ENCODE peak calls at places on chromosomes 13 and 19, in nine cellular contexts. L is ovary; K is neuronal stem cell; O is left ventricle myocardium inferior; C is neural progenitor cell; G is breast epithelium; F is heart left ventricle; D is CD8-positive, alpha-beta memory T cell; H is lower leg skin. R is an unnamed sample.

GRCh38 chr13:50993908-50994307 is 84.3 kb downstream of the RNASEH2B start:
- DNase-seq in O (no peak), H (no peak), K (no peak), G (no peak), D (no peak), L (no peak), C (no peak), F (no peak), R (no peak)

GRCh38 chr19:41988947-41989346 is 5.1 kb downstream of the ATP1A3 start:
- DNase-seq in L (no peak), C (no peak), G (no peak), O (no peak), D (no peak), K (no peak), F (no peak), H (no peak), R (no peak)

GRCh38 chr13:96525715-96526114 is 435.8 kb downstream of the HS6ST3 start:
- DNase-seq in G (no peak), D (no peak), C (no peak), F (no peak), H (no peak), K (no peak), L (no peak), O (no peak), R (no peak)

GRCh38 chr19:39282021-39282420 is 13.8 kb downstream of the IFNL2 start:
- DNase-seq in L (no peak), K (no peak), O (no peak), D (no peak), G (no peak), H (no peak), F (no peak), C (no peak), R (no peak)

GRCh38 chr13:50801087-50801931 is 42.2 kb downstream of the DLEU7 start:
- DNase-seq in F (peak), G (no peak), C (peak), D (peak), K (peak), O (no peak), H (no peak), L (peak), R (peak)

GRCh38 chr13:28597641-28598040 is 61.3 kb upstream of the POMP start:
- DNase-seq in O (no peak), H (no peak), L (no peak), F (no peak), K (no peak), C (no peak), D (no peak), G (no peak), R (no peak)

GRCh38 chr19:19067276-19068072 is 3.7 kb downstream of the SLC25A42 start:
- DNase-seq in G (no peak), F (peak), H (no peak), L (no peak), O (no peak), D (no peak), C (no peak), K (no peak), R (no peak)

GRCh38 chr13:71312923-71313322 is 554.1 kb downstream of the DACH1 start:
- DNase-seq in F (no peak), D (no peak), H (no peak), O (no peak), C (no peak), L (no peak), K (no peak), G (no peak), R (no peak)

GRCh38 chr19:41997121-41997850 is 3.3 kb upstream of the ATP1A3 start:
- DNase-seq in D (peak), K (peak), C (peak), F (no peak), G (no peak), L (no peak), O (peak), H (no peak), R (no peak)

GRCh38 chr13:108036411-108036810 is 178.9 kb downstream of the LIG4 start:
- DNase-seq in D (no peak), C (no peak), H (no peak), G (no peak), F (no peak), L (no peak), K (no peak), O (no peak), R (no peak)

GRCh38 chr13:92017737-92018136 is 619.3 kb downstream of the GPC5 start:
- DNase-seq in K (no peak), D (no peak), F (no peak), H (no peak), C (no peak), G (no peak), L (no peak), O (no peak), R (no peak)

GRCh38 chr19:45469835-45470146 is 2.0 kb downstream of the FOSB start:
- DNase-seq in L (no peak), G (no peak), C (no peak), K (no peak), D (no peak), H (no peak), O (no peak), F (no peak), R (peak)

GRCh38 chr19:18604820-18605159 is 1.8 kb downstream of the CRLF1 start:
- DNase-seq in D (no peak), O (no peak), G (no peak), L (no peak), C (no peak), F (no peak), H (no peak), K (no peak), R (no peak)

GRCh38 chr13:81379183-81379582 is 1038.3 kb upstream of the SPRY2 start:
- DNase-seq in C (no peak), H (no peak), G (no peak), K (no peak), L (no peak), O (no peak), F (no peak), D (no peak), R (no peak)

GRCh38 chr13:21583496-21583895 is 20.5 kb downstream of the MICU2 start:
- DNase-seq in D (no peak), C (peak), H (no peak), O (no peak), K (no peak), L (no peak), G (no peak), F (no peak), R (no peak)

GRCh38 chr19:14300281-14300680 is 81.0 kb upstream of the ADGRE5 start:
- DNase-seq in H (no peak), G (no peak), K (no peak), F (no peak), L (no peak), C (no peak), O (no peak), D (no peak), R (no peak)

GRCh38 chr13:113087923-113088690 is 17.5 kb upstream of the F7 start:
- DNase-seq in F (peak), O (peak), D (no peak), K (no peak), G (no peak), L (peak), H (no peak), C (no peak), R (no peak)

GRCh38 chr13:67238277-67238859 is 8.2 kb upstream of the PCDH9 start:
- DNase-seq in F (no peak), C (no peak), D (peak), O (no peak), G (no peak), K (peak), L (no peak), H (no peak), R (peak)

GRCh38 chr13:64912141-64912540 is 2318.0 kb downstream of the PCDH9 start:
- DNase-seq in O (no peak), F (no peak), H (no peak), D (no peak), L (no peak), K (no peak), G (no peak), C (no peak), R (no peak)

GRCh38 chr13:25329706-25330105 is 28.3 kb downstream of the NUP58 start:
- DNase-seq in K (no peak), D (no peak), L (no peak), G (no peak), O (no peak), F (no peak), C (no peak), H (no peak), R (no peak)

GRCh38 chr13:102690883-102691282 is 4.0 kb downstream of the METTL21C start:
- DNase-seq in G (no peak), H (no peak), C (no peak), D (no peak), L (no peak), K (no peak), F (no peak), O (no peak), R (no peak)

GRCh38 chr13:106063591-106064308 is 471.7 kb downstream of the EFNB2 start:
- DNase-seq in C (no peak), F (no peak), K (no peak), D (no peak), O (no peak), H (no peak), L (no peak), G (no peak), R (no peak)

GRCh38 chr13:102020611-102021216 is 381.1 kb downstream of the FGF14 start:
- DNase-seq in H (no peak), D (no peak), K (no peak), F (no peak), G (no peak), L (no peak), O (no peak), C (no peak), R (no peak)

GRCh38 chr13:106110241-106110855 is 425.1 kb downstream of the EFNB2 start:
- DNase-seq in F (no peak), D (no peak), O (no peak), H (no peak), L (no peak), K (no peak), C (peak), G (no peak), R (no peak)

GRCh38 chr19:47729468-47729798 is 15.9 kb upstream of the NOP53 start:
- DNase-seq in L (peak), K (no peak), O (peak), H (peak), F (peak), C (peak), D (no peak), G (peak), R (no peak)

GRCh38 chr13:73370066-73370465 is 311.3 kb downstream of the KLF5 start:
- DNase-seq in D (no peak), C (no peak), G (no peak), K (no peak), O (no peak), H (no peak), L (no peak), F (no peak), R (no peak)

GRCh38 chr13:73367886-73368285 is 309.1 kb downstream of the KLF5 start:
- DNase-seq in C (no peak), L (no peak), H (no peak), O (no peak), K (no peak), F (no peak), G (no peak), D (no peak), R (no peak)

GRCh38 chr13:73369095-73369494 is 310.3 kb downstream of the KLF5 start:
- DNase-seq in G (no peak), D (no peak), L (no peak), K (no peak), F (no peak), C (no peak), H (no peak), O (no peak), R (no peak)

GRCh38 chr13:73366241-73366640 is 307.4 kb downstream of the KLF5 start:
- DNase-seq in F (no peak), G (no peak), D (no peak), C (no peak), L (no peak), K (no peak), H (no peak), O (no peak), R (no peak)

GRCh38 chr13:73368608-73369007 is 309.8 kb downstream of the KLF5 start:
- DNase-seq in O (no peak), H (no peak), K (no peak), D (no peak), L (no peak), C (no peak), G (no peak), F (no peak), R (no peak)
- H3K4me3 ChIP-seq in O (no peak), H (no peak), K (no peak), D (no peak), L (no peak), C (no peak), G (no peak), F (no peak), R (no peak)

DNA sequence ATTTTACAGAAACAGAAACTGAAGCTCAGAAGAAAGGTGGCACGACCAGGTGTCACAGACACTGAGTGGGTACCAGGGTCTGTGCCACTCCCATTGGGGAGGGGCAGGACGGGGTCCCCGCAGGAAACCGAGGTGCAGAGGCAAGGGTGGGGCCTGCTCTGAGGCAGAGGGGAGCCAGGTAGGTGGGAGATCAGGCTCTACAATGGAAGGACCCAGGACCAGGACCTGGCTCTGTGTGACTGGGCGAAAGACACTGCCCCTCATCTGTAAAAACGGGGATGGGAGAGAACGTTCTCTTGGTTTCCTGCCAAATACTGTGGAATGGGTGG is 2.8 kb downstream of the PTGIR start:
- DNase-seq in H (no peak), L (no peak), G (no peak), F (no peak), K (no peak), D (no peak), O (no peak), C (no peak), R (no peak)
- H3K4me3 ChIP-seq in H (no peak), L (no peak), G (peak), F (peak), K (no peak), D (no peak), O (peak), C (no peak), R (no peak)

GRCh38 chr19:58477130-58477529 is 978 bp downstream of the ZNF446 start:
- DNase-seq in G (no peak), L (no peak), F (peak), D (no peak), C (no peak), K (no peak), H (no peak), O (no peak), R (no peak)
- H3K4me3 ChIP-seq in G (peak), L (no peak), F (peak), D (peak), C (peak), K (peak), H (no peak), O (peak), R (peak)

GRCh38 chr19:49870309-49870901 is 3.0 kb upstream of the PNKP start:
- DNase-seq in G (no peak), K (no peak), L (peak), D (no peak), F (no peak), H (no peak), O (no peak), C (no peak), R (no peak)
- H3K4me3 ChIP-seq in G (peak), K (peak), L (peak), D (peak), F (peak), H (peak), O (peak), C (peak), R (peak)

DNA sequence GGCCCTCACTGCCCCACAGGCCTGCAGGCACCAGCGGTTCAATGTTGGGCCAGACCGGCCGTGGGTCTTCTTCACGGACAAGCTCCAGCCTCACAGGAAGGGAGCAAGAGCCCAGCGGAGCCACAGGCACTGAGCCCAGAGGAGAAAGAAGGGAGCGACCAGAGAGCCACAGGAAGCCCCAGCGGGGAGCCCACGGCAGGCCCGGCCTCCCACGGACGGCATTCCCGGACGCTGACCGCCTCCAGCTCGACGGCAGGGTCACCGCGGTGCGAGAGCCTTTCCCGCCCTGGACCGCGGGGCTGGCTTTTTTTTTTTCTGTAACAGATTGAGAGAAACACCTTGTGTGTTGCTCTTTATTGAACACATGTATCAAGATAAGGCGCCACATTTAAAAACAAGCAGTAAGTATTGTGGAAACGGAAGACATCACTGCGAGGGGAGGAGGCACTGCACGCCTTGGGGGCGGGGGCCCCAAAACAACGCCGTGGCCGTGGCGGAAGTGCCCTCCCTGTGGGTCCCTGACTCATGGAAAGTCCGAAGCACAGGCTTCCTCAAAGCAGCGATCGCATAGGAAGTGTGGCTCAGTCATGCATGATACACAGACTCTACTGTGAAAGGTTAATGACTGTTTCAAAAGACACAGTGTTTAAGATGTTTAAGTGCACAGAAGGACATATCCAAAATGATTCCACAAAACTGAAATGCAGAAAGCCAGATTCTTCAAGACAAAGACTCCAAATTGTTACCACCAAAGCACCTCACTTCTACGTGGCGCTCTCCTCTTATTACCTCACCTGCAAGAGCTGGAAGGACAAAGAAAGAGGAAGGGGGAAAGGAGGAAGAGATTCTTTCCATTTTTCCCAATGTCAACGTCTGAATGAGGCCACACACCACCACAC is 3.5 kb downstream of the RASA3 start:
- DNase-seq in H (peak), L (peak), K (no peak), G (no peak), D (peak), O (peak), C (no peak), F (peak), R (peak)
- H3K4me3 ChIP-seq in H (no peak), L (no peak), K (peak), G (peak), D (peak), O (peak), C (no peak), F (peak), R (peak)

GRCh38 chr13:110698689-110699088 is 7.2 kb downstream of the CARS2 start:
- DNase-seq in D (no peak), G (no peak), H (no peak), F (no peak), L (no peak), C (no peak), K (no peak), O (no peak), R (no peak)
- H3K4me3 ChIP-seq in D (no peak), G (no peak), H (no peak), F (no peak), L (no peak), C (no peak), K (no peak), O (no peak), R (no peak)

GRCh38 chr19:3671680-3672574 is 28.3 kb downstream of the PIP5K1C start:
- DNase-seq in D (no peak), F (peak), L (no peak), C (no peak), O (no peak), G (no peak), H (no peak), K (no peak), R (no peak)
- H3K4me3 ChIP-seq in D (no peak), F (peak), L (peak), C (no peak), O (peak), G (peak), H (no peak), K (no peak), R (no peak)